ENCODE peak calls at places on chromosome 15, in eight cellular contexts. V, Z, N, J, S, X, M and F are unnamed samples.

GRCh38 chr15:98896002-98896721 is 111.4 kb downstream of the PGPEP1L start:
- DNase-seq in V (no peak), Z (peak), N (no peak), J (no peak), S (peak), X (no peak), M (no peak), F (no peak)

GRCh38 chr15:93111451-93111850 is 22.4 kb upstream of the RGMA start:
- DNase-seq in V (no peak), Z (no peak), N (no peak), J (no peak), S (no peak), X (no peak), M (no peak), F (no peak)

GRCh38 chr15:82128401-82129143 is 82.8 kb upstream of the MEX3B start:
- DNase-seq in V (no peak), Z (peak), N (no peak), J (no peak), S (no peak), X (no peak), M (no peak), F (no peak)

GRCh38 chr15:37031198-37031597 is 69.2 kb downstream of the MEIS2 start:
- DNase-seq in V (no peak), Z (peak), N (no peak), J (no peak), S (peak), X (no peak), M (no peak), F (no peak)

GRCh38 chr15:40092416-40093223 is 16.1 kb downstream of the BMF start:
- DNase-seq in V (peak), Z (peak), N (no peak), J (no peak), S (peak), X (no peak), M (no peak), F (peak)

GRCh38 chr15:74171965-74172541 is 1.5 kb upstream of the ISLR start:
- DNase-seq in V (no peak), Z (no peak), N (no peak), J (no peak), S (no peak), X (no peak), M (no peak), F (no peak)

GRCh38 chr15:75606711-75607684 is 18.5 kb downstream of the SNUPN start:
- DNase-seq in V (no peak), Z (peak), N (peak), J (no peak), S (peak), X (no peak), M (no peak), F (no peak)

GRCh38 chr15:77421370-77421700 is 647 bp downstream of the HMG20A start:
- DNase-seq in V (no peak), Z (no peak), N (no peak), J (no peak), S (peak), X (no peak), M (no peak), F (no peak)